ENCODE peak calls at places on chromosomes 11 and 22, in eight cellular contexts. Y, X, F, O, W, E, C and I are unnamed samples.

GRCh38 chr22:31603081-31603525 is 58.9 kb downstream of the PISD start:
- DNase-seq in X (no peak), E (peak; percentile 54), W (no peak), F (no peak), O (no peak), Y (no peak), C (no peak), I (no peak)

GRCh38 chr11:22522225-22522624 is 103.4 kb downstream of the FANCF start:
- DNase-seq in X (no peak), O (no peak), C (no peak), W (no peak), E (no peak), F (no peak), Y (no peak), I (no peak)

GRCh38 chr11:118151421-118151820 is 1.2 kb downstream of the SCN4B start:
- DNase-seq in F (no peak), W (no peak), Y (no peak), O (no peak), C (no peak), X (no peak), E (no peak), I (no peak)

GRCh38 chr11:46106530-46107407 is 14.5 kb downstream of the PHF21A start:
- DNase-seq in C (no peak), F (no peak), W (no peak), Y (no peak), E (peak; percentile 21), X (no peak), O (peak; percentile 51), I (peak; percentile 66)

GRCh38 chr22:37254206-37254866 is 10.3 kb upstream of the RAC2 start:
- DNase-seq in Y (no peak), C (peak; percentile 76), X (no peak), E (no peak), F (no peak), O (no peak), W (no peak), I (no peak)

GRCh38 chr11:72333657-72334056 is 89.7 kb upstream of the PHOX2A start:
- DNase-seq in O (peak; percentile 89), F (no peak), W (no peak), Y (no peak), C (no peak), E (peak; percentile 29), X (peak; percentile 59), I (no peak)

GRCh38 chr11:68160100-68160695 is 39.0 kb upstream of the CHKA start:
- DNase-seq in Y (no peak), W (no peak), F (no peak), C (no peak), E (no peak), X (no peak), O (no peak), I (no peak)

GRCh38 chr11:19980957-19981669 is 179.2 kb downstream of the DBX1 start:
- DNase-seq in W (no peak), E (peak; percentile 33), C (peak; percentile 88), Y (peak; percentile 40), O (no peak), F (no peak), X (no peak), I (no peak)

GRCh38 chr11:61627831-61628753 is 47.2 kb upstream of the SYT7 start:
- DNase-seq in O (peak; percentile 88), W (peak; percentile 45), X (no peak), E (peak; percentile 74), Y (peak; percentile 57), F (no peak), C (peak; percentile 55), I (no peak)

GRCh38 chr11:6745465-6746015 is 26.2 kb downstream of the OR2AG2 start:
- DNase-seq in C (peak; percentile 11), O (no peak), X (no peak), W (no peak), Y (no peak), F (peak; percentile 66), E (no peak), I (no peak)

GRCh38 chr11:40274017-40274416 is 1185.4 kb downstream of the LRRC4C start:
- DNase-seq in E (no peak), F (no peak), C (peak; percentile 3), O (no peak), W (no peak), X (no peak), Y (no peak), I (no peak)

GRCh38 chr11:2217211-2218081 is 45.8 kb upstream of the TH start:
- DNase-seq in Y (no peak), X (no peak), O (no peak), E (no peak), C (no peak), F (no peak), W (no peak), I (no peak)

GRCh38 chr11:117145393-117145761 is 1.3 kb downstream of the PAFAH1B2 start:
- DNase-seq in O (peak; percentile 30), C (peak; percentile 73), E (peak; percentile 36), W (no peak), X (no peak), F (no peak), Y (peak; percentile 16), I (no peak)

GRCh38 chr11:6693342-6694228 is 10.4 kb upstream of the MRPL17 start:
- DNase-seq in F (no peak), C (peak; percentile 33), E (no peak), Y (no peak), X (no peak), W (peak; percentile 37), O (no peak), I (peak; percentile 66)

GRCh38 chr11:2041963-2042362 is 44.3 kb upstream of the H19 start:
- DNase-seq in Y (no peak), F (no peak), O (no peak), X (no peak), E (no peak), W (no peak), C (no peak), I (no peak)

GRCh38 chr22:23697031-23697970 is 6.5 kb downstream of the RGL4 start:
- DNase-seq in Y (no peak), O (no peak), C (no peak), F (no peak), E (no peak), X (no peak), W (no peak), I (no peak)

GRCh38 chr22:19178065-19178658 is 374 bp downstream of the SLC25A1 start:
- DNase-seq in W (no peak), E (peak; percentile 98), O (peak; percentile 67), X (no peak), C (peak; percentile 46), Y (peak; percentile 21), F (no peak), I (no peak)

GRCh38 chr11:43943357-43943930 is 1.0 kb downstream of the C11orf96 start:
- DNase-seq in X (no peak), E (no peak), F (no peak), C (peak; percentile 42), O (no peak), Y (no peak), W (no peak), I (no peak)
- TF ChIP-seq EZH2 in X (peak; percentile 86), E (no peak), F (no peak), C (no peak), O (peak; percentile 94), Y (peak; percentile 96), W (no peak), I (peak; percentile 93)

GRCh38 chr22:43008921-43009320 is 6.0 kb downstream of the PACSIN2 start:
- DNase-seq in O (no peak), E (no peak), F (no peak), C (no peak), X (no peak), Y (no peak), W (no peak), I (no peak)
- TF ChIP-seq POLR2AphosphoS5 in O (no peak), E (no peak), F (no peak), C (no peak), X (no peak), Y (no peak), W (no peak), I (no peak)

GRCh38 chr11:43942651-43943356 is 367 bp downstream of the C11orf96 start:
- DNase-seq in Y (no peak), O (peak; percentile 48), C (peak; percentile 59), X (no peak), E (peak; percentile 68), F (no peak), W (no peak), I (no peak)
- TF ChIP-seq EZH2 in Y (no peak), O (peak; percentile 56), C (no peak), X (peak; percentile 15), E (no peak), F (peak; percentile 38), W (no peak), I (no peak)

GRCh38 chr11:100876826-100877545 is 189.9 kb downstream of the ARHGAP42 start:
- DNase-seq in C (peak; percentile 5), Y (no peak), E (no peak), X (peak; percentile 21), W (no peak), F (no peak), O (peak; percentile 28), I (no peak)
- TF ChIP-seq POLR2AphosphoS5 in C (no peak), Y (no peak), E (no peak), X (no peak), W (no peak), F (no peak), O (no peak), I (no peak)

GRCh38 chr11:3810951-3811350 is 2.6 kb downstream of the PGAP2 start:
- DNase-seq in E (no peak), X (no peak), F (no peak), C (no peak), W (no peak), O (no peak), Y (no peak), I (no peak)
- TF ChIP-seq EZH2 in E (no peak), X (no peak), F (no peak), C (no peak), W (no peak), O (no peak), Y (no peak), I (no peak)